ENCODE peak calls at places on chromosome 1, in six cellular contexts. T, V, N, L, U and X are unnamed samples.

GRCh38 chr1:184905601-184906322 is 68.5 kb downstream of the NIBAN1 start:
- DNase-seq in N (no peak), V (peak; percentile 65), T (no peak), L (no peak), U (peak; percentile 60), X (no peak)

GRCh38 chr1:175591083-175591743 is 152.2 kb downstream of the TNR start:
- DNase-seq in U (no peak), N (no peak), L (no peak), T (no peak), V (no peak), X (no peak)

GRCh38 chr1:39525366-39526165 is 34.1 kb downstream of the BMP8A start:
- DNase-seq in U (peak; percentile 6), V (no peak), N (no peak), L (peak; percentile 20), T (peak; percentile 70), X (no peak)

GRCh38 chr1:148264374-148265276 is 112.5 kb upstream of the NBPF11 start:
- DNase-seq in N (no peak), L (no peak), U (no peak), T (no peak), V (no peak), X (peak; percentile 64)

GRCh38 chr1:45009956-45010854 is 919 bp downstream of the HECTD3 start:
- DNase-seq in T (peak; percentile 81), U (peak; percentile 85), N (no peak), V (peak; percentile 61), L (no peak), X (peak; percentile 53)

GRCh38 chr1:65278344-65279091 is 30.8 kb upstream of the DNAJC6 start:
- DNase-seq in V (no peak), T (no peak), L (no peak), U (no peak), N (no peak), X (no peak)

GRCh38 chr1:1206376-1207253 is at the start of gene TNFRSF18:
- DNase-seq in T (peak; percentile 67), U (no peak), V (no peak), L (no peak), N (no peak), X (peak; percentile 47)

GRCh38 chr1:8059161-8059622 is 33.1 kb upstream of the ERRFI1 start:
- DNase-seq in U (no peak), L (no peak), V (no peak), T (no peak), N (no peak), X (no peak)

GRCh38 chr1:201149400-201149799 is 4.9 kb downstream of the TMEM9 start:
- DNase-seq in N (no peak), T (no peak), L (no peak), V (no peak), U (peak; percentile 46), X (peak; percentile 43)

GRCh38 chr1:152646656-152647055 is 16.5 kb upstream of the LCE2D start:
- DNase-seq in V (no peak), T (no peak), L (no peak), N (no peak), U (no peak), X (no peak)

GRCh38 chr1:33818071-33818470 is 45.8 kb upstream of the HMGB4 start:
- DNase-seq in U (peak; percentile 34), L (no peak), T (no peak), V (no peak), N (no peak), X (no peak)

GRCh38 chr1:209646558-209646957 is 5.7 kb downstream of the LAMB3 start:
- DNase-seq in V (no peak), T (no peak), L (no peak), U (no peak), N (no peak), X (no peak)

GRCh38 chr1:32208891-32209309 is at the start of gene DCDC2B:
- DNase-seq in U (peak; percentile 98), V (peak; percentile 85), T (no peak), N (no peak), L (no peak), X (peak; percentile 91)

GRCh38 chr1:65658122-65658521 is 134.6 kb upstream of the PDE4B start:
- DNase-seq in N (no peak), T (no peak), L (no peak), V (no peak), U (no peak), X (no peak)

GRCh38 chr1:42335809-42336518 is 929 bp upstream of the FOXJ3 start:
- DNase-seq in U (peak; percentile 95), V (peak; percentile 35), N (no peak), L (no peak), T (no peak), X (no peak)

GRCh38 chr1:103416681-103417318 is 108.7 kb upstream of the RNPC3 start:
- DNase-seq in T (no peak), U (no peak), N (no peak), V (no peak), L (no peak), X (no peak)